ENCODE peak calls at places on chromosomes 11 and 22, in eight cellular contexts. O, G, Z, Q, T, M, A and D are unnamed samples.
A peak's percentile ranks its signal among the peaks of the same experiment; 100 is the strongest.

GRCh38 chr11:23314162-23314561 is 453.9 kb upstream of the CCDC179 start:
- DNase-seq in M (no peak), Q (no peak), G (no peak), Z (no peak), O (no peak), T (no peak), A (no peak), D (no peak)

GRCh38 chr11:28822596-28822995 is 714.4 kb downstream of the METTL15 start:
- DNase-seq in O (no peak), T (no peak), G (no peak), M (no peak), Z (no peak), A (no peak), Q (no peak), D (no peak)

GRCh38 chr11:105968021-105968697 is 53.9 kb downstream of the MSANTD4 start:
- DNase-seq in Z (no peak), M (no peak), G (peak; percentile 0), Q (no peak), T (no peak), O (no peak), A (no peak), D (no peak)

GRCh38 chr11:62267050-62267449 is 2.9 kb upstream of the SCGB2A2 start:
- DNase-seq in M (no peak), Z (no peak), G (no peak), Q (no peak), O (no peak), T (no peak), A (no peak), D (no peak)

GRCh38 chr22:20398420-20398819 is 4.5 kb downstream of the ZNF74 start:
- DNase-seq in A (no peak), O (no peak), G (no peak), Q (no peak), T (no peak), Z (no peak), M (no peak), D (no peak)

GRCh38 chr22:18083406-18083805 is 5.6 kb downstream of the PEX26 start:
- DNase-seq in T (no peak), M (no peak), A (no peak), Q (no peak), O (no peak), G (no peak), Z (no peak), D (no peak)

GRCh38 chr22:19959043-19959586 is 17.5 kb upstream of the TXNRD2 start:
- DNase-seq in T (no peak), Q (no peak), M (peak; percentile 99), A (peak; percentile 84), Z (no peak), O (peak; percentile 80), G (no peak), D (no peak)

GRCh38 chr11:125110996-125111340 is 458 bp downstream of the TMEM218 start:
- DNase-seq in O (no peak), G (no peak), T (no peak), A (no peak), Q (no peak), M (peak; percentile 19), Z (no peak), D (no peak)

GRCh38 chr22:37211075-37211852 is 1.0 kb downstream of the SSTR3 start:
- DNase-seq in Q (no peak), A (no peak), M (no peak), O (peak; percentile 15), Z (no peak), G (no peak), T (no peak), D (no peak)

GRCh38 chr22:22712092-22712658 is 67.8 kb downstream of the GGTLC2 start:
- DNase-seq in Z (no peak), T (no peak), A (peak; percentile 26), O (no peak), M (no peak), G (no peak), Q (no peak), D (no peak)

GRCh38 chr11:44526438-44526837 is 39.0 kb upstream of the CD82 start:
- DNase-seq in Q (no peak), T (no peak), G (no peak), Z (no peak), O (no peak), A (no peak), M (peak; percentile 36), D (no peak)

GRCh38 chr11:28819741-28820140 is 711.6 kb downstream of the METTL15 start:
- DNase-seq in Q (no peak), Z (no peak), M (no peak), O (no peak), G (no peak), A (no peak), T (no peak), D (no peak)

GRCh38 chr22:42648368-42649260 is 578 bp downstream of the CYB5R3 start:
- DNase-seq in T (no peak), A (no peak), Q (no peak), O (peak; percentile 80), G (peak; percentile 63), Z (no peak), M (no peak), D (peak; percentile 33)

GRCh38 chr11:77083553-77084245 is 16.9 kb downstream of the CAPN5 start:
- DNase-seq in O (no peak), M (no peak), T (no peak), Z (no peak), G (no peak), Q (no peak), A (no peak), D (no peak)

GRCh38 chr11:96054870-96055705 is 131.2 kb upstream of the MTMR2 start:
- DNase-seq in A (no peak), T (no peak), Z (no peak), Q (no peak), O (no peak), M (no peak), G (no peak), D (no peak)

GRCh38 chr11:130726234-130726559 is 190.1 kb downstream of the SNX19 start:
- DNase-seq in Z (no peak), M (no peak), A (peak; percentile 84), T (no peak), Q (no peak), G (no peak), O (no peak), D (no peak)